ENCODE peak calls at places on chromosome X, in five cellular contexts. J, K, R, Z and W are unnamed samples.

GRCh38 chrX:28802625-28803024 is 215.4 kb downstream of the IL1RAPL1 start:
- DNase-seq in J (no peak), K (no peak), Z (no peak), R (no peak), W (no peak)

GRCh38 chrX:119208401-119209057 is 27.6 kb upstream of the PGRMC1 start:
- DNase-seq in J (no peak), K (no peak), Z (no peak), R (no peak), W (no peak)

GRCh38 chrX:11567528-11568220 is 98.0 kb downstream of the ARHGAP6 start:
- DNase-seq in K (no peak), J (no peak), Z (peak), R (no peak), W (no peak)

GRCh38 chrX:16664059-16664458 is 14.1 kb downstream of the S100G start:
- DNase-seq in K (no peak), Z (no peak), R (no peak), J (peak), W (no peak)

GRCh38 chrX:114334473-114334982 is 249.4 kb upstream of the HTR2C start:
- DNase-seq in K (no peak), Z (no peak), J (no peak), R (no peak), W (no peak)

GRCh38 chrX:10755477-10756334 is 135.3 kb upstream of the MID1 start:
- DNase-seq in R (no peak), K (peak), Z (peak), J (peak), W (no peak)

GRCh38 chrX:106952988-106953387 is 32.8 kb downstream of the CLDN2 start:
- DNase-seq in R (no peak), Z (peak), K (no peak), J (peak), W (no peak)

GRCh38 chrX:72366178-72366577 is 60.5 kb upstream of the CITED1 start:
- DNase-seq in Z (no peak), J (no peak), R (no peak), K (no peak), W (no peak)

GRCh38 chrX:110087485-110088356 is 84.8 kb downstream of the TMEM164 start:
- DNase-seq in R (peak), Z (peak), J (peak), K (no peak), W (no peak)

GRCh38 chrX:38341442-38341841 is 11.0 kb upstream of the OTC start:
- DNase-seq in R (no peak), K (no peak), Z (no peak), J (no peak), W (no peak)

GRCh38 chrX:56726609-56727008 is 2.4 kb upstream of the NBDY start:
- DNase-seq in K (peak), J (peak), R (no peak), Z (peak), W (no peak)

GRCh38 chrX:40719731-40720130 is 15.6 kb downstream of the MED14 start:
- DNase-seq in Z (no peak), J (no peak), R (no peak), K (no peak), W (no peak)

GRCh38 chrX:42673411-42673810 is 104.6 kb downstream of the PPP1R2C start:
- DNase-seq in K (no peak), Z (peak), R (no peak), J (no peak), W (no peak)

GRCh38 chrX:120308558-120308957 is 2.7 kb downstream of the TMEM255A start:
- DNase-seq in J (no peak), K (peak), R (no peak), Z (no peak), W (no peak)

GRCh38 chrX:134460861-134461218 is 875 bp downstream of the HPRT1 start:
- DNase-seq in Z (peak), R (no peak), K (no peak), J (peak), W (no peak)

GRCh38 chrX:39782276-39782675 is 315.5 kb downstream of the BCOR start:
- DNase-seq in Z (no peak), R (no peak), K (peak), J (no peak), W (no peak)

GRCh38 chrX:70033348-70033747 is 16.4 kb downstream of the AWAT2 start:
- DNase-seq in R (no peak), J (no peak), Z (peak), K (peak), W (no peak)

GRCh38 chrX:155896512-155896911 is 15.4 kb downstream of the VAMP7 start:
- DNase-seq in Z (no peak), R (no peak), K (no peak), J (no peak), W (no peak)

GRCh38 chrX:36856849-36857248 is 151.3 kb upstream of the FAM47C start:
- DNase-seq in Z (no peak), R (no peak), K (no peak), J (peak), W (no peak)

GRCh38 chrX:51776851-51777250 is 33.6 kb downstream of the GSPT2 start:
- DNase-seq in Z (no peak), R (no peak), J (no peak), K (peak), W (no peak)

GRCh38 chrX:20362268-20363002 is 95.7 kb upstream of the RPS6KA3 start:
- DNase-seq in J (peak), Z (peak), K (no peak), R (no peak), W (no peak)

GRCh38 chrX:37825225-37825842 is 22.0 kb downstream of the DYNLT3 start:
- DNase-seq in R (no peak), K (peak), Z (peak), J (peak), W (peak)

GRCh38 chrX:68710870-68711576 is 63.6 kb downstream of the STARD8 start:
- DNase-seq in R (no peak), J (peak), K (peak), Z (peak), W (peak)

GRCh38 chrX:79364306-79364705 is 2.8 kb downstream of the ITM2A start:
- DNase-seq in J (no peak), R (no peak), Z (no peak), K (no peak), W (no peak)

GRCh38 chrX:19772306-19772705 is 115.1 kb downstream of the SH3KBP1 start:
- DNase-seq in Z (peak), J (peak), R (no peak), K (no peak), W (no peak)

GRCh38 chrX:42021058-42021457 is 97.7 kb upstream of the CASK start:
- DNase-seq in K (no peak), J (no peak), R (no peak), Z (no peak), W (no peak)